ENCODE peak calls at places on chromosomes 1 and 21, in nine cellular contexts. One of them, this sample, is unnamed.

GRCh38 chr1:236064674-236065508 is at the start of gene NID1:
- DNase-seq in astrocyte of the cerebellum: peak
- DNase-seq in fibroblast of lung: peak
- DNase-seq in left ventricle myocardium inferior: peak
- DNase-seq in mucosa of descending colon: peak
- DNase-seq in cardiac fibroblast: peak
- DNase-seq in AG04449: no peak
- DNase-seq in dorsolateral prefrontal cortex: peak
- DNase-seq in adrenal gland: peak
- DNase-seq in this sample: no peak

GRCh38 chr1:169201084-169201619 is 94.7 kb downstream of the ATP1B1 start:
- DNase-seq in AG04449: peak
- DNase-seq in left ventricle myocardium inferior: no peak
- DNase-seq in cardiac fibroblast: peak
- DNase-seq in adrenal gland: no peak
- DNase-seq in fibroblast of lung: peak
- DNase-seq in astrocyte of the cerebellum: peak
- DNase-seq in mucosa of descending colon: no peak
- DNase-seq in dorsolateral prefrontal cortex: no peak
- DNase-seq in this sample: peak

GRCh38 chr1:8218351-8219092 is 99.4 kb upstream of the SLC45A1 start:
- DNase-seq in astrocyte of the cerebellum: no peak
- DNase-seq in adrenal gland: no peak
- DNase-seq in fibroblast of lung: peak
- DNase-seq in mucosa of descending colon: no peak
- DNase-seq in cardiac fibroblast: peak
- DNase-seq in left ventricle myocardium inferior: no peak
- DNase-seq in dorsolateral prefrontal cortex: no peak
- DNase-seq in AG04449: no peak
- DNase-seq in this sample: no peak

GRCh38 chr1:174021611-174022079 is 512 bp downstream of the RC3H1 start:
- DNase-seq in mucosa of descending colon: peak
- DNase-seq in astrocyte of the cerebellum: no peak
- DNase-seq in dorsolateral prefrontal cortex: peak
- DNase-seq in left ventricle myocardium inferior: peak
- DNase-seq in cardiac fibroblast: peak
- DNase-seq in fibroblast of lung: peak
- DNase-seq in adrenal gland: peak
- DNase-seq in AG04449: no peak
- DNase-seq in this sample: no peak

GRCh38 chr1:97143236-97143882 is 421.8 kb downstream of the PTBP2 start:
- DNase-seq in cardiac fibroblast: peak
- DNase-seq in left ventricle myocardium inferior: no peak
- DNase-seq in AG04449: no peak
- DNase-seq in fibroblast of lung: peak
- DNase-seq in astrocyte of the cerebellum: peak
- DNase-seq in mucosa of descending colon: no peak
- DNase-seq in dorsolateral prefrontal cortex: no peak
- DNase-seq in adrenal gland: no peak
- DNase-seq in this sample: no peak

GRCh38 chr1:154263465-154264332 is 8.7 kb upstream of the HAX1 start:
- DNase-seq in AG04449: no peak
- DNase-seq in astrocyte of the cerebellum: no peak
- DNase-seq in cardiac fibroblast: no peak
- DNase-seq in left ventricle myocardium inferior: no peak
- DNase-seq in dorsolateral prefrontal cortex: no peak
- DNase-seq in mucosa of descending colon: no peak
- DNase-seq in fibroblast of lung: peak
- DNase-seq in adrenal gland: no peak
- DNase-seq in this sample: no peak

GRCh38 chr1:109531205-109531779 is 8.4 kb upstream of the GPR61 start:
- DNase-seq in adrenal gland: no peak
- DNase-seq in AG04449: no peak
- DNase-seq in mucosa of descending colon: no peak
- DNase-seq in dorsolateral prefrontal cortex: no peak
- DNase-seq in astrocyte of the cerebellum: no peak
- DNase-seq in cardiac fibroblast: no peak
- DNase-seq in fibroblast of lung: no peak
- DNase-seq in left ventricle myocardium inferior: no peak
- DNase-seq in this sample: no peak

GRCh38 chr1:63991685-63992084 is 211.7 kb upstream of the UBE2U start:
- DNase-seq in AG04449: no peak
- DNase-seq in astrocyte of the cerebellum: no peak
- DNase-seq in mucosa of descending colon: no peak
- DNase-seq in adrenal gland: no peak
- DNase-seq in dorsolateral prefrontal cortex: no peak
- DNase-seq in left ventricle myocardium inferior: no peak
- DNase-seq in cardiac fibroblast: no peak
- DNase-seq in fibroblast of lung: no peak
- DNase-seq in this sample: no peak

GRCh38 chr1:198932351-198932991 is 293.6 kb downstream of the PTPRC start:
- DNase-seq in adrenal gland: no peak
- DNase-seq in fibroblast of lung: peak
- DNase-seq in astrocyte of the cerebellum: no peak
- DNase-seq in cardiac fibroblast: peak
- DNase-seq in dorsolateral prefrontal cortex: no peak
- DNase-seq in left ventricle myocardium inferior: no peak
- DNase-seq in mucosa of descending colon: no peak
- DNase-seq in AG04449: no peak
- DNase-seq in this sample: no peak

GRCh38 chr1:207815913-207816312 is 64.1 kb downstream of the CD46 start:
- DNase-seq in fibroblast of lung: peak
- DNase-seq in AG04449: no peak
- DNase-seq in left ventricle myocardium inferior: no peak
- DNase-seq in cardiac fibroblast: peak
- DNase-seq in adrenal gland: peak
- DNase-seq in astrocyte of the cerebellum: no peak
- DNase-seq in dorsolateral prefrontal cortex: no peak
- DNase-seq in mucosa of descending colon: no peak
- DNase-seq in this sample: no peak

GRCh38 chr1:156602557-156602993 is 1.3 kb upstream of the GPATCH4 start:
- DNase-seq in adrenal gland: no peak
- DNase-seq in astrocyte of the cerebellum: no peak
- DNase-seq in dorsolateral prefrontal cortex: no peak
- DNase-seq in mucosa of descending colon: no peak
- DNase-seq in AG04449: no peak
- DNase-seq in cardiac fibroblast: peak
- DNase-seq in fibroblast of lung: peak
- DNase-seq in left ventricle myocardium inferior: no peak
- DNase-seq in this sample: no peak

GRCh38 chr1:111653695-111654094 is 34.1 kb downstream of the RAP1A start:
- DNase-seq in astrocyte of the cerebellum: no peak
- DNase-seq in adrenal gland: no peak
- DNase-seq in fibroblast of lung: no peak
- DNase-seq in dorsolateral prefrontal cortex: no peak
- DNase-seq in cardiac fibroblast: no peak
- DNase-seq in left ventricle myocardium inferior: no peak
- DNase-seq in AG04449: no peak
- DNase-seq in mucosa of descending colon: no peak
- DNase-seq in this sample: no peak

GRCh38 chr1:54125671-54126070 is 27.1 kb downstream of the CDCP2 start:
- DNase-seq in AG04449: no peak
- DNase-seq in adrenal gland: peak
- DNase-seq in dorsolateral prefrontal cortex: no peak
- DNase-seq in fibroblast of lung: no peak
- DNase-seq in left ventricle myocardium inferior: peak
- DNase-seq in astrocyte of the cerebellum: no peak
- DNase-seq in mucosa of descending colon: peak
- DNase-seq in cardiac fibroblast: peak
- DNase-seq in this sample: no peak

GRCh38 chr1:226645279-226645976 is 93.7 kb downstream of the ITPKB start:
- DNase-seq in AG04449: no peak
- DNase-seq in left ventricle myocardium inferior: no peak
- DNase-seq in adrenal gland: no peak
- DNase-seq in cardiac fibroblast: no peak
- DNase-seq in mucosa of descending colon: peak
- DNase-seq in astrocyte of the cerebellum: no peak
- DNase-seq in fibroblast of lung: no peak
- DNase-seq in dorsolateral prefrontal cortex: no peak
- DNase-seq in this sample: no peak

GRCh38 chr21:45513003-45513706 is 29.1 kb downstream of the SLC19A1 start:
- DNase-seq in mucosa of descending colon: peak
- DNase-seq in dorsolateral prefrontal cortex: no peak
- DNase-seq in astrocyte of the cerebellum: no peak
- DNase-seq in left ventricle myocardium inferior: peak
- DNase-seq in cardiac fibroblast: no peak
- DNase-seq in AG04449: no peak
- DNase-seq in adrenal gland: no peak
- DNase-seq in fibroblast of lung: no peak
- DNase-seq in this sample: no peak

GRCh38 chr1:2789164-2789985 is 12.1 kb downstream of the TTC34 start:
- DNase-seq in cardiac fibroblast: no peak
- DNase-seq in AG04449: no peak
- DNase-seq in mucosa of descending colon: no peak
- DNase-seq in fibroblast of lung: no peak
- DNase-seq in adrenal gland: no peak
- DNase-seq in astrocyte of the cerebellum: no peak
- DNase-seq in left ventricle myocardium inferior: no peak
- DNase-seq in dorsolateral prefrontal cortex: peak
- DNase-seq in this sample: no peak

GRCh38 chr1:171083222-171083621 is 7.5 kb upstream of the FMO3 start:
- DNase-seq in cardiac fibroblast: no peak
- DNase-seq in fibroblast of lung: no peak
- DNase-seq in mucosa of descending colon: no peak
- DNase-seq in astrocyte of the cerebellum: no peak
- DNase-seq in AG04449: no peak
- DNase-seq in adrenal gland: no peak
- DNase-seq in dorsolateral prefrontal cortex: no peak
- DNase-seq in left ventricle myocardium inferior: no peak
- DNase-seq in this sample: no peak

GRCh38 chr1:6080469-6080868 is 34.8 kb downstream of the KCNAB2 start:
- DNase-seq in left ventricle myocardium inferior: no peak
- DNase-seq in adrenal gland: no peak
- DNase-seq in fibroblast of lung: no peak
- DNase-seq in AG04449: no peak
- DNase-seq in astrocyte of the cerebellum: no peak
- DNase-seq in mucosa of descending colon: no peak
- DNase-seq in dorsolateral prefrontal cortex: peak
- DNase-seq in cardiac fibroblast: no peak
- DNase-seq in this sample: no peak

GRCh38 chr1:245537992-245538391 is 383.2 kb downstream of the KIF26B start:
- DNase-seq in astrocyte of the cerebellum: no peak
- DNase-seq in left ventricle myocardium inferior: no peak
- DNase-seq in adrenal gland: no peak
- DNase-seq in fibroblast of lung: peak
- DNase-seq in mucosa of descending colon: no peak
- DNase-seq in dorsolateral prefrontal cortex: no peak
- DNase-seq in AG04449: no peak
- DNase-seq in cardiac fibroblast: peak
- DNase-seq in this sample: peak

GRCh38 chr21:21205604-21206003 is 207.4 kb downstream of the NCAM2 start:
- DNase-seq in mucosa of descending colon: no peak
- DNase-seq in dorsolateral prefrontal cortex: no peak
- DNase-seq in fibroblast of lung: no peak
- DNase-seq in cardiac fibroblast: no peak
- DNase-seq in left ventricle myocardium inferior: no peak
- DNase-seq in astrocyte of the cerebellum: no peak
- DNase-seq in AG04449: no peak
- DNase-seq in adrenal gland: no peak
- DNase-seq in this sample: no peak
- TF ChIP-seq CTCF in mucosa of descending colon: no peak
- TF ChIP-seq CTCF in dorsolateral prefrontal cortex: no peak
- TF ChIP-seq CTCF in fibroblast of lung: no peak
- TF ChIP-seq CTCF in cardiac fibroblast: no peak
- TF ChIP-seq CTCF in left ventricle myocardium inferior: no peak
- TF ChIP-seq CTCF in astrocyte of the cerebellum: no peak
- TF ChIP-seq CTCF in AG04449: no peak
- TF ChIP-seq CTCF in adrenal gland: no peak
- TF ChIP-seq CTCF in this sample: no peak

GRCh38 chr1:220689696-220690095 is 467 bp upstream of the C1orf115 start:
- DNase-seq in astrocyte of the cerebellum: no peak
- DNase-seq in cardiac fibroblast: no peak
- DNase-seq in fibroblast of lung: no peak
- DNase-seq in mucosa of descending colon: no peak
- DNase-seq in adrenal gland: no peak
- DNase-seq in left ventricle myocardium inferior: no peak
- DNase-seq in dorsolateral prefrontal cortex: no peak
- DNase-seq in AG04449: no peak
- DNase-seq in this sample: no peak
- H3K4me3 ChIP-seq in astrocyte of the cerebellum: peak
- H3K4me3 ChIP-seq in cardiac fibroblast: peak
- H3K4me3 ChIP-seq in fibroblast of lung: peak
- H3K4me3 ChIP-seq in mucosa of descending colon: no peak
- H3K4me3 ChIP-seq in adrenal gland: no peak
- H3K4me3 ChIP-seq in left ventricle myocardium inferior: peak
- H3K4me3 ChIP-seq in dorsolateral prefrontal cortex: peak
- H3K4me3 ChIP-seq in AG04449: peak
- H3K4me3 ChIP-seq in this sample: peak

GRCh38 chr1:29452463-29453230 is 216.3 kb downstream of the PTPRU start:
- DNase-seq in left ventricle myocardium inferior: no peak
- DNase-seq in astrocyte of the cerebellum: no peak
- DNase-seq in cardiac fibroblast: no peak
- DNase-seq in dorsolateral prefrontal cortex: no peak
- DNase-seq in fibroblast of lung: no peak
- DNase-seq in AG04449: no peak
- DNase-seq in adrenal gland: no peak
- DNase-seq in mucosa of descending colon: no peak
- DNase-seq in this sample: no peak

GRCh38 chr1:29454616-29455380 is 218.5 kb downstream of the PTPRU start:
- DNase-seq in fibroblast of lung: no peak
- DNase-seq in cardiac fibroblast: no peak
- DNase-seq in dorsolateral prefrontal cortex: no peak
- DNase-seq in adrenal gland: no peak
- DNase-seq in astrocyte of the cerebellum: no peak
- DNase-seq in left ventricle myocardium inferior: no peak
- DNase-seq in mucosa of descending colon: no peak
- DNase-seq in AG04449: no peak
- DNase-seq in this sample: no peak

GRCh38 chr1:29456685-29457084 is 220.4 kb downstream of the PTPRU start:
- DNase-seq in adrenal gland: no peak
- DNase-seq in dorsolateral prefrontal cortex: no peak
- DNase-seq in mucosa of descending colon: no peak
- DNase-seq in left ventricle myocardium inferior: no peak
- DNase-seq in fibroblast of lung: no peak
- DNase-seq in AG04449: no peak
- DNase-seq in cardiac fibroblast: no peak
- DNase-seq in astrocyte of the cerebellum: no peak
- DNase-seq in this sample: no peak

GRCh38 chr1:29455781-29456180 is 219.5 kb downstream of the PTPRU start:
- DNase-seq in AG04449: no peak
- DNase-seq in left ventricle myocardium inferior: no peak
- DNase-seq in adrenal gland: no peak
- DNase-seq in astrocyte of the cerebellum: no peak
- DNase-seq in mucosa of descending colon: no peak
- DNase-seq in cardiac fibroblast: no peak
- DNase-seq in dorsolateral prefrontal cortex: no peak
- DNase-seq in fibroblast of lung: no peak
- DNase-seq in this sample: no peak

GRCh38 chr1:29453502-29454240 is 217.3 kb downstream of the PTPRU start:
- DNase-seq in left ventricle myocardium inferior: no peak
- DNase-seq in mucosa of descending colon: no peak
- DNase-seq in astrocyte of the cerebellum: peak
- DNase-seq in fibroblast of lung: peak
- DNase-seq in dorsolateral prefrontal cortex: no peak
- DNase-seq in adrenal gland: no peak
- DNase-seq in cardiac fibroblast: peak
- DNase-seq in AG04449: no peak
- DNase-seq in this sample: peak
- TF ChIP-seq CTCF in left ventricle myocardium inferior: peak
- TF ChIP-seq CTCF in mucosa of descending colon: no peak
- TF ChIP-seq CTCF in astrocyte of the cerebellum: peak
- TF ChIP-seq CTCF in fibroblast of lung: peak
- TF ChIP-seq CTCF in dorsolateral prefrontal cortex: no peak
- TF ChIP-seq CTCF in adrenal gland: no peak
- TF ChIP-seq CTCF in cardiac fibroblast: no peak
- TF ChIP-seq CTCF in AG04449: peak
- TF ChIP-seq CTCF in this sample: no peak

GRCh38 chr1:14598007-14598497 is 433 bp upstream of the KAZN start:
- DNase-seq in AG04449: no peak
- DNase-seq in fibroblast of lung: no peak
- DNase-seq in adrenal gland: no peak
- DNase-seq in mucosa of descending colon: no peak
- DNase-seq in dorsolateral prefrontal cortex: no peak
- DNase-seq in cardiac fibroblast: no peak
- DNase-seq in astrocyte of the cerebellum: no peak
- DNase-seq in left ventricle myocardium inferior: no peak
- DNase-seq in this sample: no peak
- H3K4me3 ChIP-seq in AG04449: no peak
- H3K4me3 ChIP-seq in fibroblast of lung: no peak
- H3K4me3 ChIP-seq in adrenal gland: no peak
- H3K4me3 ChIP-seq in mucosa of descending colon: no peak
- H3K4me3 ChIP-seq in dorsolateral prefrontal cortex: peak
- H3K4me3 ChIP-seq in cardiac fibroblast: no peak
- H3K4me3 ChIP-seq in astrocyte of the cerebellum: peak
- H3K4me3 ChIP-seq in left ventricle myocardium inferior: peak
- H3K4me3 ChIP-seq in this sample: no peak

This sample was measured in AG09309.